ENCODE peak calls at places on chromosomes 7 and 10, in eight cellular contexts. C is HCT116, K is transverse colon, R is GM12878, M is upper lobe of left lung, N is sigmoid colon, V is stomach, E is spleen. L is an unnamed sample.

GRCh38 chr10:16612148-16612742 is 90.6 kb upstream of the C1QL3 start:
- DNase-seq in C (no peak), K (no peak), R (no peak), V (no peak), M (no peak), E (no peak), N (no peak), L (no peak)

GRCh38 chr10:50152792-50153272 is 85.1 kb downstream of the WASHC2A start:
- DNase-seq in E (no peak), M (peak), N (no peak), K (no peak), V (peak), C (no peak), R (no peak), L (no peak)

GRCh38 chr7:151719031-151719894 is 157.7 kb downstream of the PRKAG2 start:
- DNase-seq in N (no peak), R (no peak), E (no peak), K (no peak), C (no peak), M (no peak), V (no peak), L (no peak)

GRCh38 chr10:69361303-69361614 is 55.5 kb downstream of the TACR2 start:
- DNase-seq in M (no peak), V (peak), N (no peak), R (no peak), K (no peak), C (no peak), E (no peak), L (no peak)

GRCh38 chr10:14592566-14592965 is 182.1 kb downstream of the FAM107B start:
- DNase-seq in R (no peak), M (no peak), K (no peak), N (no peak), C (no peak), E (no peak), V (no peak), L (no peak)

GRCh38 chr10:79905322-79906314 is 43.3 kb downstream of the SFTPD start:
- DNase-seq in N (no peak), V (no peak), C (no peak), E (no peak), K (no peak), M (no peak), R (no peak), L (no peak)

GRCh38 chr10:61463035-61463909 is 10.1 kb upstream of the TMEM26 start:
- DNase-seq in E (no peak), N (no peak), C (no peak), K (no peak), R (no peak), M (no peak), V (no peak), L (no peak)

GRCh38 chr10:106571216-106571954 is 593.1 kb downstream of the SORCS1 start:
- DNase-seq in M (no peak), E (no peak), N (no peak), R (no peak), C (no peak), V (no peak), K (no peak), L (no peak)

GRCh38 chr10:84375011-84375410 is 46.6 kb downstream of the CCSER2 start:
- DNase-seq in E (no peak), K (no peak), V (peak), C (peak), N (no peak), M (no peak), R (peak), L (no peak)

GRCh38 chr7:80298201-80298600 is 163.6 kb downstream of the GNAI1 start:
- DNase-seq in V (no peak), M (no peak), R (no peak), K (no peak), N (no peak), C (no peak), E (no peak), L (no peak)

GRCh38 chr10:30973737-30974136 is 57.9 kb downstream of the ZNF438 start:
- DNase-seq in V (no peak), M (no peak), E (no peak), N (no peak), K (no peak), R (no peak), C (no peak), L (no peak)
- TF ChIP-seq POLR2A in V (no peak), M (no peak), E (no peak), N (no peak), K (no peak), R (no peak), C (no peak), L (no peak)

DNA sequence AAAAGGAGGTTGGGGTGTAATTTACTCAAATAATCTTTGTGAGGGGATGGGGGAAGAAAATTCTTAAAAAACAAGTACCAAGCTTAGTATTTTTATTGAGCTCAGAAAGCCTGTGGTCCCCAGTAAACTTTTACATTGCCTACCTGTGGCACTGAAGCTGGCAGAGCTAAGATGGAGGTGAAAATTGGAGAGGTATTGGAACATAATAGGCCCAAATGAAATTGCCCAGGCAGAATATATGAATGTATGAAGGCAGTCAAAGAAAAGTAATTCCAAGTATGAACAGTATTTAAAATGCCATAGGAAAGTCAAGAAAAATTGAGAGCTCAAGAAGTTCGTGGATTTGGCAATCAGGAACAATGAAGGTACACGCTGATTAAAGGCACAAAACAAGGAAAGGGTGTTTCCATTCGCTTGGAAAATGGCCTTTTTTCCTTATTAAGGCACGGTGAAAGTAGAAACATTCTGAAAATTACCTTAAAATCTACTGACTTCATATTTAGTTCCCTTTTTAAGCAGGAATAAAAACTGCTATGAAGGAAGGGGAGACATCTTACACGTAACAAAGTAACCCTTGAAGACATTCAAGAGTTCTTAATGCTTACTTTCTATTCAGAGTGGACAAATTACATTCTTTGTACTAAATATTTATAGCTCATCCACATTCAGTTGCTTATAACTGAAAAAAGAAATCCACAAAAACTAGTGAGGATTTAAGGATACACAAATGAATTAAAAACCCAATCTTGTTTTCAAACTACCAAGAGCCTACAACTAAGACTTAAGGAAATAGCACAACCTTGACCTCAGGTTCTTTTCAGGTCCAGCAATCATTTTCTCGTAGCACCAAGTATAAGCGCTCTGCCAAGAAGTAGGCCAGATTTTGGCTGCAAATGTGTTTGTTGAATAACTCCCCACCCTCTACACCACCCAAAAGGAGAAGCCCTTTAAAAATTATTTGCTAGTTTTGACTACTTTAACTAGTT is 3.2 kb upstream of the KMT2E start:
- DNase-seq in R (no peak), M (no peak), K (no peak), E (no peak), C (no peak), N (no peak), V (no peak), L (no peak)
- TF ChIP-seq POLR2AphosphoS5 in R (peak), M (no peak), K (no peak), E (no peak), C (no peak), N (no peak), V (peak), L (no peak)

DNA sequence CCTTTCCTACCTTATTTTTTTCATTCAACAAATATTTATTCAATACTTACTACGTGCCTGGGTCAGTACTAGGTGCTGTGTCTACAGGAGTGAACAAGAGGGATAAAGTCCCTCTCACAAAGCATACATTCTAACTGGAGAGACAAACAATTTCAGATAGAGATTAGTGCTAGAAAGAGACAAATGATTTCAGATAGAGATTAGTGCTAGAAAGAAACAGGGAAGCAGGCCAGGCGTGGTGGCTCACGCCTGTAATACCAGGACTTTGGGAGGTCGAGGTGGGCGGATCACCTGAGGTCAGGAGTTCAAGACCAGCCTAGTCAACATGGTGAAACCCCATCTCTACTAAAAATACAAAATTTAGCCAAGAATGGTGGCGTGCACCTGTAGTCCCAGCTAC is 34.6 kb downstream of the RBM28 start:
- DNase-seq in V (no peak), K (no peak), E (no peak), C (no peak), R (no peak), M (no peak), N (no peak), L (no peak)
- TF ChIP-seq POLR2A in V (no peak), K (no peak), E (no peak), C (no peak), R (no peak), M (no peak), N (no peak), L (no peak)

DNA sequence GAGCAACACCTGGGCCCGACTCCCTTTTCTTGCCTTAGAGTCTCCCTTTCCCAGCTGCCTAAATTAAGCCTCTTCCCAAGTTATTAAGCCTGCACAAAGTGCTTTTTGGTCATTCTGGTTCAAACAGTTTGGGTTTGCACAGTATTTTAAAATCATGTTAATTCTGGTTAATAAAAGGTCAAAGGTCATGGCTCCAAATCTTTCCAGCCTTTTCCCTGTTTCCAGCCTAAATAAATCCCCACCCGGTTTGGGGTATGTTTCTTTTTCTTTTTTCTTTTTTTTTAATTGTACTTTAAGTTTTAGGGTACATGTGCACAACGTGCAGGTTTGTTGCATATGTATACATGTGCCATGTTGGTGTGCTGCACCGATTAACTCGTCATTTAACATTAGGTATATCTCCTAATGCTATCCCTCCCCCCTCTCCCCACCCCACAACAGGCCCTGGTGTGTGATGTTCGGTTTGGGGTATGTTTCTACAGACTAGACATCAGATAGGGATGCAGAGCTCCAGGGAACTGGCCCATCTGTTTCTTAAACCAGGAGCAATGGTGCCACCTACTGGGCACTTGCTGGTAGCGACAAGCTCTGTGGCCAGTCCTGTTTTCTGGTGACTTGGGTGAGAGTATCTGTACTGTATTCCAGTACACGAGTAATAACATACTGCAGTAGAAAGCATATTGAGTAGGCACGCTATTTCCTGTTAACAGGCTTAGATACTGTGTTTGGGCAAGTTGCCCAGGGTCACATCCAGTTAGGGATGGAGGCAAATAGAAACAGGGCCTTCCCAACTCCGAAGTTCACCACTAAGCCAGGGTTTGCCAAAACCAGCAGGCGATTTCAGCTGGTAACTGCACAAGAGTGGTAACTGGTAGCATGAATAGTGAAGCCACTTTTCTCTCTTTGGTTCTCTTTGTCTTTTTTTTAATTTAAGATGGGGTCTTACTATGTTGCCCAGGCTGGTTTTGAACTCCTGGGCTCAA is 60.6 kb upstream of the TRIM8 start:
- DNase-seq in M (peak), V (peak), N (peak), C (peak), K (peak), R (peak), E (peak), L (peak)
- TF ChIP-seq POLR2AphosphoS5 in M (no peak), V (peak), N (no peak), C (no peak), K (no peak), R (no peak), E (peak), L (no peak)

GRCh38 chr7:1087952-1088920 is at the start of gene GPER1:
- DNase-seq in E (no peak), V (peak), N (peak), R (no peak), M (peak), K (peak), C (peak), L (no peak)
- TF ChIP-seq POLR2A in E (no peak), V (peak), N (peak), R (no peak), M (no peak), K (no peak), C (no peak), L (no peak)

GRCh38 chr7:138459300-138460175 is 521 bp upstream of the TRIM24 start:
- DNase-seq in C (peak), E (no peak), M (peak), V (peak), K (peak), N (peak), R (peak), L (no peak)
- TF ChIP-seq POLR2AphosphoS5 in C (no peak), E (no peak), M (no peak), V (no peak), K (no peak), N (peak), R (no peak), L (no peak)

GRCh38 chr7:520503-521161 is 986 bp upstream of the PDGFA start:
- DNase-seq in N (no peak), M (no peak), V (no peak), E (no peak), R (no peak), C (no peak), K (no peak), L (no peak)

GRCh38 chr7:517848-518629 is 1.6 kb downstream of the PDGFA start:
- DNase-seq in K (peak), R (no peak), N (peak), M (peak), C (no peak), V (peak), E (no peak), L (no peak)

GRCh38 chr7:519974-520458 is 370 bp upstream of the PDGFA start:
- DNase-seq in R (no peak), K (peak), E (no peak), N (peak), M (no peak), C (no peak), V (peak), L (no peak)

GRCh38 chr7:518630-519428 is 817 bp downstream of the PDGFA start:
- DNase-seq in E (no peak), C (no peak), R (no peak), V (peak), K (peak), N (peak), M (peak), L (no peak)

DNA sequence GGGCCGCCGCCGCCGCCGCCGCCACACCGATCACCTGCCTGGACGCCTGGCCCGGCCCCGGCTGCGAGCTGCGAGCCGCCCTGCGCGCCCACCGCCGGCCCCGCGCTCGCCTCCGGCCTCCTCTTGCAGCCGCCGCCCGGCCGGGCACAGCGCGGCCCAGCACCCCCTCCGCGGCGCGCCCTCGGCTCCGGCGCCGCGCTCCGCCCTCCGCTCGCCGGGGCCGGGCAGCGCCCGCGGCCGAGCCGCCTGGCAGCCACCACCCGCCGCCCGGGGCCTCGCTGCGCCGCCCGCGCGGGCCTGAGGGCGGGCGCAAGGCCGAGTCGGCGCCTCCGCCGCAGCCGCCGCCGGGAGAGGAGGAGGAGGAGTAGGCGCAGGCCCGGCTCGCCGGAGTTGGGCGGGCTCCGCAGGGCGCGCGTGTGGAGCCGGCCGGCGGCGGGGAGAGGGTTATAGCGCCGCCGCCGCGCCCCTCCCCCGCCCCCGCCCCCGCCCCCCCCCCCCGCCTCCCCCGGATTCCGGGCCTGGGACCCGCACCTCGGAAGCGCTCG is at the start of gene PDGFA:
- DNase-seq in C (no peak), M (no peak), R (no peak), N (no peak), E (no peak), K (no peak), V (peak), L (no peak)
- TF ChIP-seq POLR2A in C (no peak), M (no peak), R (no peak), N (no peak), E (no peak), K (no peak), V (no peak), L (no peak)

GRCh38 chr7:29479606-29480200 is 83.9 kb upstream of the PRR15 start:
- DNase-seq in N (peak), V (no peak), R (no peak), E (no peak), C (no peak), K (peak), M (peak), L (no peak)
- TF ChIP-seq POLR2AphosphoS5 in N (no peak), V (no peak), R (no peak), E (no peak), C (no peak), K (peak), M (no peak), L (no peak)

L was measured in GM12892.